ENCODE peak calls at places on chromosomes 13 and 19, in six cellular contexts. F is pancreas; G is effector memory CD4-positive, alpha-beta T cell; A is A549; J is heart right ventricle; Z is heart left ventricle. X is an unnamed sample.

GRCh38 chr13:72456486-72456885 is 270.9 kb downstream of the MZT1 start:
- DNase-seq in Z (no peak), F (no peak), G (no peak), J (no peak), A (no peak), X (no peak)

GRCh38 chr13:75050419-75051066 is 431.4 kb downstream of the TBC1D4 start:
- DNase-seq in J (no peak), F (no peak), G (no peak), A (no peak), Z (no peak), X (no peak)

GRCh38 chr19:39307822-39308530 is 11.8 kb downstream of the IFNL1 start:
- DNase-seq in J (no peak), G (no peak), A (no peak), F (no peak), Z (no peak), X (no peak)

GRCh38 chr19:52398091-52398461 is 427 bp downstream of the ZNF528 start:
- DNase-seq in A (no peak), G (no peak), Z (no peak), F (peak; percentile 10), J (peak; percentile 4), X (no peak)

GRCh38 chr19:19403373-19403901 is 2.0 kb upstream of the GATAD2A start:
- DNase-seq in G (no peak), F (peak; percentile 52), Z (no peak), J (no peak), A (no peak), X (no peak)

GRCh38 chr19:41421973-41422372 is 5.2 kb downstream of the B3GNT8 start:
- DNase-seq in G (no peak), A (no peak), J (no peak), F (no peak), Z (no peak), X (no peak)

GRCh38 chr19:55590621-55591020 is 8.7 kb downstream of the FIZ1 start:
- DNase-seq in A (peak; percentile 56), F (peak; percentile 10), G (no peak), J (no peak), Z (no peak), X (no peak)

GRCh38 chr13:49664606-49665005 is 26.7 kb downstream of the EBPL start:
- DNase-seq in J (no peak), A (no peak), F (no peak), Z (no peak), G (no peak), X (no peak)

GRCh38 chr13:46181799-46182490 is at the start of gene LCP1:
- DNase-seq in A (no peak), F (no peak), Z (no peak), J (no peak), G (peak; percentile 82), X (no peak)

GRCh38 chr13:27339299-27339698 is 68.7 kb downstream of the RASL11A start:
- DNase-seq in A (peak; percentile 73), F (peak; percentile 33), G (no peak), Z (no peak), J (no peak), X (no peak)

GRCh38 chr13:19158526-19158925 is 23.1 kb downstream of the TUBA3C start:
- DNase-seq in F (no peak), A (no peak), G (no peak), J (no peak), Z (no peak), X (no peak)

GRCh38 chr13:24921881-24922280 is 157.9 kb downstream of the RNF17 start:
- DNase-seq in Z (no peak), G (no peak), J (no peak), F (no peak), A (no peak), X (no peak)

GRCh38 chr19:11278670-11279069 is 16.3 kb upstream of the DOCK6 start:
- DNase-seq in J (no peak), G (no peak), F (no peak), A (no peak), Z (no peak), X (no peak)

GRCh38 chr19:50203281-50204080 is at the start of gene MYH14:
- DNase-seq in A (peak; percentile 95), G (no peak), F (peak; percentile 97), J (peak; percentile 85), Z (peak; percentile 87), X (peak; percentile 31)

GRCh38 chr13:31930901-31931522 is 100.6 kb upstream of the FRY start:
- DNase-seq in F (no peak), Z (no peak), J (no peak), A (no peak), G (no peak), X (no peak)

GRCh38 chr19:55212447-55212846 is 3.1 kb upstream of the PTPRH start:
- DNase-seq in A (peak; percentile 81), J (no peak), G (no peak), F (no peak), Z (no peak), X (no peak)

GRCh38 chr13:86572115-86572514 is 772.9 kb upstream of the SLITRK6 start:
- DNase-seq in J (no peak), F (no peak), G (no peak), Z (no peak), A (no peak), X (no peak)

GRCh38 chr19:45125975-45126493 is 33.1 kb downstream of the PPP1R37 start:
- DNase-seq in A (peak; percentile 76), F (peak; percentile 73), J (peak; percentile 28), Z (peak; percentile 40), G (peak; percentile 32), X (peak; percentile 57)

GRCh38 chr13:92362717-92363116 is 863.9 kb upstream of the GPC6 start:
- DNase-seq in F (no peak), J (no peak), A (no peak), Z (no peak), G (no peak), X (no peak)

GRCh38 chr13:98626298-98626940 is 49.5 kb upstream of the STK24 start:
- DNase-seq in Z (no peak), G (no peak), A (no peak), J (no peak), F (no peak), X (no peak)

GRCh38 chr19:55355213-55355821 is 798 bp upstream of the COX6B2 start:
- DNase-seq in F (no peak), A (no peak), G (no peak), Z (no peak), J (no peak), X (no peak)

GRCh38 chr19:2774083-2774679 is 8.9 kb downstream of the SGTA start:
- DNase-seq in F (no peak), G (no peak), A (no peak), J (peak; percentile 46), Z (peak; percentile 49), X (no peak)

GRCh38 chr19:40508739-40509260 is 42.0 kb downstream of the SPTBN4 start:
- DNase-seq in Z (no peak), J (no peak), F (no peak), G (no peak), A (no peak), X (no peak)

GRCh38 chr19:44747739-44748425 is 626 bp upstream of the BCL3 start:
- DNase-seq in J (peak; percentile 69), G (no peak), A (peak; percentile 92), Z (peak; percentile 79), F (peak; percentile 72), X (no peak)

GRCh38 chr19:45954132-45954531 is 19.5 kb downstream of the NOVA2 start:
- DNase-seq in G (no peak), A (no peak), F (no peak), J (no peak), Z (no peak), X (no peak)

DNA sequence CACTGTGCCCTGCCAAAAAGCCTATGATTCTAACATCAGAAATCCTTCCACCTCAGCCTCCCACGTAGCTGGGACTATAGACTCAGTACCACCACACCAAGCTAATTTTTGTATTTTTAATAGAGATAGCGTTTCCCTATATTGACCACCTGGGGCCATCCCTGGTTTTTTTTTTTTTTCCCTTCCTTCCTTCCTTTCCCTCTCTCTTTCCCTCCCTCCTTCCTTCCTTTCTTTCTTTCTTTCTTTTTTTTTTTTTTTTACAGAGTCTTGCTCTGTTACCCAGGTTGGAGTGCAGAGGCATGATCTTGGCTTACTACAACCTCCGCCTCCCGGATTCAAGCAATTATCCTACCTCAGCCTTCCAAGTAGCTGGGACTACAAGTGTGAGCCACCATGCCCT is 1.1 kb upstream of the SAE1 start:
- DNase-seq in G (no peak), Z (no peak), A (no peak), J (no peak), F (no peak), X (no peak)
- H3K27ac ChIP-seq in G (no peak overlapping the region), Z (no peak overlapping the region), A (peak overlapping the region; percentile 93), J (no peak overlapping the region), F (no peak overlapping the region), X (no peak overlapping the region)

DNA sequence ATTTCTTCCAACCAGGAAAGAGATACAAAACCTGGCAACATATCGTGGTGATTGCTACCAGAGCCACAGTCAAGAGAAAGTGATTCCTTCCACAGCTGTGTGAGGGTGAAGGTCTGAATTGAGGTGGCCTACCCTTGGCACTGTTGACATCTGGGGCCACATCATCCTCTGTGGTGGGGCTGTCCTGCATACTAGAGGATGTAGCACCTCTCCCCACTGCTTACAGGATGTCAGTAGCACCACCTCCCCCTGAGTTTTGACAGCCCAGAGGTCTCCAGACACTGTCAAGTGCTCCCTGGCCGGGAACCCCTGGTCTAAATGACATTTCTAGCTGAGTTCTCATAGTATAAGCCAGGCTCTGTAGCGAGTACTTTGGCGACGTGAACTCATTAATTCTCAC is 15.5 kb downstream of the PTGER1 start:
- DNase-seq in Z (no peak), G (no peak), F (no peak), J (no peak), A (no peak), X (no peak)
- H3K4me1 ChIP-seq in Z (no peaks in the 10 kb centered on the region), G (no peaks in the 10 kb centered on the region), F (no peaks in the 10 kb centered on the region), J (no peaks in the 10 kb centered on the region), A (no peaks in the 10 kb centered on the region), X (no peaks in the 10 kb centered on the region)

GRCh38 chr19:1094978-1095701 is at the start of gene POLR2E:
- DNase-seq in G (peak; percentile 99), A (peak; percentile 97), J (peak; percentile 98), Z (peak; percentile 100), F (peak; percentile 98), X (no peak)
- H3K27ac ChIP-seq in G (peak within 1 kb of the TSS; percentile 90), A (peak within 1 kb of the TSS; percentile 97), J (peak within 1 kb of the TSS; percentile 92), Z (peak within 1 kb of the TSS; percentile 67), F (no peak within 1 kb of the TSS), X (no peak within 1 kb of the TSS)

DNA sequence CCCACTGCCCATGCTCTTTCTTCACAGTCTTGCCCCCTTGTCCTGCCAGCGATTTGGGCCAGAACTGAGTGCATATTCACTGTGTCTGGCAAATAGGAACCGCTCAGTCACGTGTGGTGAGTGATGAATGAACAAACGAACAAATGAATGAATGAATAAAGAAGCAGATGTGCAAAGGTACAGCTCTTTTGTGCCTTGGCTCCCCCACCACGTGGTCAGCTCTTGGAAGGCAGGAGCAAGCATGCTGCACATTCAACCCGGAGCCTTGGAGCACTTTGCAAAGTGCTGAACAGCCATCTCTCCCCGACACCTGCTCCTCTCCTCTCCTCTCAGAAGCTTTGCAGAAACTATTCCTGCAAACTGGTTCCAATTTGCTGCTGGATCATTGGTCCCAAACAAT is 52.4 kb downstream of the LATS2 start:
- DNase-seq in Z (no peak), A (no peak), G (no peak), J (no peak), F (no peak), X (no peak)
- H3K4me1 ChIP-seq in Z (peaks cover 82% of the 10 kb centered on the region), A (peaks cover 33% of the 10 kb centered on the region), G (no peaks in the 10 kb centered on the region), J (peaks cover 57% of the 10 kb centered on the region), F (peaks cover 7% of the 10 kb centered on the region), X (no peaks in the 10 kb centered on the region)

GRCh38 chr19:16850133-16850532 is 20.9 kb downstream of the SIN3B start:
- DNase-seq in Z (no peak), G (no peak), A (no peak), J (no peak), F (no peak), X (no peak)
- H3K27ac ChIP-seq in Z (no peak overlapping the region), G (no peak overlapping the region), A (no peak overlapping the region), J (no peak overlapping the region), F (no peak overlapping the region), X (no peak overlapping the region)

GRCh38 chr13:51112771-51113170 is 1.7 kb upstream of the C13orf42 start:
- DNase-seq in J (no peak), F (no peak), A (no peak), G (no peak), Z (no peak), X (no peak)
- H3K4me1 ChIP-seq in J (no peaks in the 10 kb centered on the region), F (no peaks in the 10 kb centered on the region), A (no peaks in the 10 kb centered on the region), G (no peaks in the 10 kb centered on the region), Z (no peaks in the 10 kb centered on the region), X (no peaks in the 10 kb centered on the region)